ENCODE peak calls at places on chromosomes 4 and X, in ten cellular contexts. One of them, this sample, is unnamed.

GRCh38 chr4:138789796-138790195 is 225.8 kb upstream of the NOCT start:
- DNase-seq in HCT116: no peak
- DNase-seq in GM12878: peak; percentile 1
- DNase-seq in stomach: no peak
- DNase-seq in sigmoid colon: no peak
- DNase-seq in suprapubic skin: no peak
- DNase-seq in esophagus muscularis mucosa: no peak
- DNase-seq in K562: no peak
- DNase-seq in upper lobe of left lung: no peak
- DNase-seq in breast epithelium: no peak
- DNase-seq in this sample: no peak

GRCh38 chr4:183082053-183082452 is 17.0 kb upstream of the WWC2 start:
- DNase-seq in HCT116: no peak
- DNase-seq in GM12878: no peak
- DNase-seq in stomach: no peak
- DNase-seq in sigmoid colon: no peak
- DNase-seq in suprapubic skin: no peak
- DNase-seq in esophagus muscularis mucosa: no peak
- DNase-seq in K562: no peak
- DNase-seq in upper lobe of left lung: no peak
- DNase-seq in breast epithelium: no peak
- DNase-seq in this sample: peak; percentile 14

GRCh38 chrX:88424541-88424940 is 322.5 kb upstream of the CPXCR1 start:
- DNase-seq in HCT116: no peak
- DNase-seq in GM12878: no peak
- DNase-seq in stomach: no peak
- DNase-seq in sigmoid colon: no peak
- DNase-seq in suprapubic skin: no peak
- DNase-seq in esophagus muscularis mucosa: no peak
- DNase-seq in K562: no peak
- DNase-seq in upper lobe of left lung: no peak
- DNase-seq in breast epithelium: no peak
- DNase-seq in this sample: no peak

GRCh38 chr4:70932984-70933383 is 30.8 kb downstream of the MOB1B start:
- DNase-seq in HCT116: no peak
- DNase-seq in GM12878: no peak
- DNase-seq in stomach: no peak
- DNase-seq in sigmoid colon: no peak
- DNase-seq in suprapubic skin: no peak
- DNase-seq in esophagus muscularis mucosa: no peak
- DNase-seq in K562: no peak
- DNase-seq in upper lobe of left lung: no peak
- DNase-seq in breast epithelium: no peak
- DNase-seq in this sample: no peak

GRCh38 chrX:110706446-110706845 is 89.2 kb downstream of the CHRDL1 start:
- DNase-seq in HCT116: no peak
- DNase-seq in GM12878: no peak
- DNase-seq in stomach: no peak
- DNase-seq in sigmoid colon: no peak
- DNase-seq in suprapubic skin: no peak
- DNase-seq in esophagus muscularis mucosa: no peak
- DNase-seq in K562: no peak
- DNase-seq in upper lobe of left lung: no peak
- DNase-seq in breast epithelium: no peak
- DNase-seq in this sample: no peak

GRCh38 chrX:123237271-123237670 is 53.2 kb downstream of the GRIA3 start:
- DNase-seq in HCT116: no peak
- DNase-seq in GM12878: no peak
- DNase-seq in stomach: no peak
- DNase-seq in sigmoid colon: no peak
- DNase-seq in suprapubic skin: no peak
- DNase-seq in esophagus muscularis mucosa: no peak
- DNase-seq in K562: no peak
- DNase-seq in upper lobe of left lung: no peak
- DNase-seq in breast epithelium: no peak
- DNase-seq in this sample: no peak

GRCh38 chr4:33052241-33052640 is 2332.1 kb downstream of the PCDH7 start:
- DNase-seq in HCT116: no peak
- DNase-seq in GM12878: no peak
- DNase-seq in stomach: no peak
- DNase-seq in sigmoid colon: no peak
- DNase-seq in suprapubic skin: no peak
- DNase-seq in esophagus muscularis mucosa: no peak
- DNase-seq in K562: no peak
- DNase-seq in upper lobe of left lung: no peak
- DNase-seq in breast epithelium: no peak
- DNase-seq in this sample: no peak

GRCh38 chr4:122827899-122828601 is 1.4 kb downstream of the FGF2 start:
- DNase-seq in HCT116: no peak
- DNase-seq in GM12878: peak; percentile 80
- DNase-seq in stomach: no peak
- DNase-seq in sigmoid colon: peak; percentile 82
- DNase-seq in suprapubic skin: peak; percentile 68
- DNase-seq in esophagus muscularis mucosa: no peak
- DNase-seq in K562: peak; percentile 67
- DNase-seq in upper lobe of left lung: no peak
- DNase-seq in breast epithelium: peak; percentile 36
- DNase-seq in this sample: peak; percentile 37

GRCh38 chr4:130185123-130185522 is 1089.2 kb downstream of the C4orf33 start:
- DNase-seq in HCT116: no peak
- DNase-seq in GM12878: no peak
- DNase-seq in stomach: no peak
- DNase-seq in sigmoid colon: no peak
- DNase-seq in suprapubic skin: no peak
- DNase-seq in esophagus muscularis mucosa: no peak
- DNase-seq in K562: no peak
- DNase-seq in upper lobe of left lung: no peak
- DNase-seq in breast epithelium: no peak
- DNase-seq in this sample: no peak

GRCh38 chrX:129523076-129524055 is at the start of gene SMARCA1:
- DNase-seq in HCT116: peak; percentile 16
- DNase-seq in GM12878: no peak
- DNase-seq in stomach: peak; percentile 39
- DNase-seq in sigmoid colon: peak; percentile 86
- DNase-seq in suprapubic skin: peak; percentile 68
- DNase-seq in esophagus muscularis mucosa: no peak
- DNase-seq in K562: no peak
- DNase-seq in upper lobe of left lung: peak; percentile 36
- DNase-seq in breast epithelium: no peak
- DNase-seq in this sample: peak; percentile 17

GRCh38 chr4:40363945-40364344 is 28.8 kb downstream of the CHRNA9 start:
- DNase-seq in HCT116: no peak
- DNase-seq in GM12878: no peak
- DNase-seq in stomach: no peak
- DNase-seq in sigmoid colon: no peak
- DNase-seq in suprapubic skin: no peak
- DNase-seq in esophagus muscularis mucosa: no peak
- DNase-seq in K562: no peak
- DNase-seq in upper lobe of left lung: no peak
- DNase-seq in breast epithelium: no peak
- DNase-seq in this sample: no peak

GRCh38 chr4:88735554-88735953 is 37.9 kb upstream of the NAP1L5 start:
- DNase-seq in HCT116: no peak
- DNase-seq in GM12878: no peak
- DNase-seq in stomach: no peak
- DNase-seq in sigmoid colon: no peak
- DNase-seq in suprapubic skin: no peak
- DNase-seq in esophagus muscularis mucosa: no peak
- DNase-seq in K562: no peak
- DNase-seq in upper lobe of left lung: no peak
- DNase-seq in breast epithelium: no peak
- DNase-seq in this sample: no peak

GRCh38 chrX:120585702-120586101 is 18.2 kb upstream of the MCTS1 start:
- DNase-seq in HCT116: no peak
- DNase-seq in GM12878: no peak
- DNase-seq in stomach: no peak
- DNase-seq in sigmoid colon: no peak
- DNase-seq in suprapubic skin: no peak
- DNase-seq in esophagus muscularis mucosa: no peak
- DNase-seq in K562: no peak
- DNase-seq in upper lobe of left lung: no peak
- DNase-seq in breast epithelium: no peak
- DNase-seq in this sample: no peak

GRCh38 chr4:53620956-53621355 is 29.7 kb upstream of the LNX1 start:
- DNase-seq in HCT116: no peak
- DNase-seq in GM12878: no peak
- DNase-seq in stomach: no peak
- DNase-seq in sigmoid colon: no peak
- DNase-seq in suprapubic skin: no peak
- DNase-seq in esophagus muscularis mucosa: no peak
- DNase-seq in K562: no peak
- DNase-seq in upper lobe of left lung: no peak
- DNase-seq in breast epithelium: no peak
- DNase-seq in this sample: no peak

GRCh38 chr4:55609393-55609821 is 17.4 kb upstream of the PDCL2 start:
- DNase-seq in HCT116: no peak
- DNase-seq in GM12878: no peak
- DNase-seq in stomach: no peak
- DNase-seq in sigmoid colon: no peak
- DNase-seq in suprapubic skin: no peak
- DNase-seq in esophagus muscularis mucosa: no peak
- DNase-seq in K562: no peak
- DNase-seq in upper lobe of left lung: peak; percentile 34
- DNase-seq in breast epithelium: no peak
- DNase-seq in this sample: no peak

GRCh38 chrX:14873676-14874049 is 442 bp downstream of the MOSPD2 start:
- DNase-seq in HCT116: no peak
- DNase-seq in GM12878: no peak
- DNase-seq in stomach: no peak
- DNase-seq in sigmoid colon: no peak
- DNase-seq in suprapubic skin: no peak
- DNase-seq in esophagus muscularis mucosa: no peak
- DNase-seq in K562: no peak
- DNase-seq in upper lobe of left lung: no peak
- DNase-seq in breast epithelium: no peak
- DNase-seq in this sample: no peak

GRCh38 chr4:81652069-81652478 is 180.4 kb upstream of the RASGEF1B start:
- DNase-seq in HCT116: no peak
- DNase-seq in GM12878: no peak
- DNase-seq in stomach: no peak
- DNase-seq in sigmoid colon: no peak
- DNase-seq in suprapubic skin: no peak
- DNase-seq in esophagus muscularis mucosa: no peak
- DNase-seq in K562: no peak
- DNase-seq in upper lobe of left lung: no peak
- DNase-seq in breast epithelium: no peak
- DNase-seq in this sample: no peak

GRCh38 chr4:15853345-15853744 is 75.2 kb downstream of the CD38 start:
- DNase-seq in HCT116: no peak
- DNase-seq in GM12878: no peak
- DNase-seq in stomach: no peak
- DNase-seq in sigmoid colon: no peak
- DNase-seq in suprapubic skin: no peak
- DNase-seq in esophagus muscularis mucosa: no peak
- DNase-seq in K562: no peak
- DNase-seq in upper lobe of left lung: no peak
- DNase-seq in breast epithelium: no peak
- DNase-seq in this sample: no peak

GRCh38 chr4:8463811-8464210 is 23.2 kb downstream of the TRMT44 start:
- DNase-seq in HCT116: no peak
- DNase-seq in GM12878: no peak
- DNase-seq in stomach: no peak
- DNase-seq in sigmoid colon: no peak
- DNase-seq in suprapubic skin: no peak
- DNase-seq in esophagus muscularis mucosa: no peak
- DNase-seq in K562: no peak
- DNase-seq in upper lobe of left lung: no peak
- DNase-seq in breast epithelium: no peak
- DNase-seq in this sample: no peak

GRCh38 chr4:88033309-88033708 is 25.9 kb downstream of the PKD2 start:
- DNase-seq in HCT116: peak; percentile 34
- DNase-seq in GM12878: no peak
- DNase-seq in stomach: peak; percentile 31
- DNase-seq in sigmoid colon: no peak
- DNase-seq in suprapubic skin: no peak
- DNase-seq in esophagus muscularis mucosa: no peak
- DNase-seq in K562: peak; percentile 71
- DNase-seq in upper lobe of left lung: no peak
- DNase-seq in breast epithelium: no peak
- DNase-seq in this sample: peak; percentile 25

GRCh38 chr4:74543247-74543670 is 98.3 kb downstream of the AREG start:
- DNase-seq in HCT116: no peak
- DNase-seq in GM12878: peak; percentile 9
- DNase-seq in stomach: no peak
- DNase-seq in sigmoid colon: no peak
- DNase-seq in suprapubic skin: no peak
- DNase-seq in esophagus muscularis mucosa: no peak
- DNase-seq in K562: peak; percentile 47
- DNase-seq in upper lobe of left lung: no peak
- DNase-seq in breast epithelium: no peak
- DNase-seq in this sample: no peak

GRCh38 chr4:118265312-118266144 is 87.3 kb downstream of the PRSS12 start:
- DNase-seq in HCT116: no peak
- DNase-seq in GM12878: no peak
- DNase-seq in stomach: peak; percentile 51
- DNase-seq in sigmoid colon: no peak
- DNase-seq in suprapubic skin: no peak
- DNase-seq in esophagus muscularis mucosa: no peak
- DNase-seq in K562: no peak
- DNase-seq in upper lobe of left lung: no peak
- DNase-seq in breast epithelium: no peak
- DNase-seq in this sample: peak; percentile 42
- TF ChIP-seq POLR2A in HCT116: no peak
- TF ChIP-seq POLR2A in GM12878: no peak
- TF ChIP-seq POLR2A in stomach: no peak
- TF ChIP-seq POLR2A in sigmoid colon: no peak
- TF ChIP-seq POLR2A in suprapubic skin: no peak
- TF ChIP-seq POLR2A in esophagus muscularis mucosa: no peak
- TF ChIP-seq POLR2A in K562: no peak
- TF ChIP-seq POLR2A in upper lobe of left lung: no peak
- TF ChIP-seq POLR2A in breast epithelium: no peak
- TF ChIP-seq POLR2A in this sample: peak; percentile 32

GRCh38 chr4:84750260-84750955 is 167.5 kb downstream of the CDS1 start:
- DNase-seq in HCT116: peak; percentile 12
- DNase-seq in GM12878: no peak
- DNase-seq in stomach: no peak
- DNase-seq in sigmoid colon: no peak
- DNase-seq in suprapubic skin: no peak
- DNase-seq in esophagus muscularis mucosa: no peak
- DNase-seq in K562: peak; percentile 47
- DNase-seq in upper lobe of left lung: no peak
- DNase-seq in breast epithelium: no peak
- DNase-seq in this sample: no peak
- TF ChIP-seq POLR2AphosphoS5 in HCT116: no peak
- TF ChIP-seq POLR2AphosphoS5 in GM12878: no peak
- TF ChIP-seq POLR2AphosphoS5 in stomach: no peak
- TF ChIP-seq POLR2AphosphoS5 in sigmoid colon: no peak
- TF ChIP-seq POLR2AphosphoS5 in suprapubic skin: no peak
- TF ChIP-seq POLR2AphosphoS5 in esophagus muscularis mucosa: no peak
- TF ChIP-seq POLR2AphosphoS5 in K562: no peak
- TF ChIP-seq POLR2AphosphoS5 in upper lobe of left lung: no peak
- TF ChIP-seq POLR2AphosphoS5 in breast epithelium: no peak
- TF ChIP-seq POLR2AphosphoS5 in this sample: no peak

GRCh38 chrX:40175416-40176255 is 77.9 kb upstream of the BCOR start:
- DNase-seq in HCT116: no peak
- DNase-seq in GM12878: no peak
- DNase-seq in stomach: peak; percentile 65
- DNase-seq in sigmoid colon: peak; percentile 89
- DNase-seq in suprapubic skin: peak; percentile 87
- DNase-seq in esophagus muscularis mucosa: no peak
- DNase-seq in K562: peak; percentile 91
- DNase-seq in upper lobe of left lung: peak; percentile 75
- DNase-seq in breast epithelium: no peak
- DNase-seq in this sample: peak; percentile 80
- TF ChIP-seq POLR2A in HCT116: peak; percentile 5
- TF ChIP-seq POLR2A in GM12878: peak; percentile 85
- TF ChIP-seq POLR2A in stomach: no peak
- TF ChIP-seq POLR2A in sigmoid colon: no peak
- TF ChIP-seq POLR2A in suprapubic skin: peak; percentile 24
- TF ChIP-seq POLR2A in esophagus muscularis mucosa: no peak
- TF ChIP-seq POLR2A in K562: peak; percentile 75
- TF ChIP-seq POLR2A in upper lobe of left lung: peak; percentile 72
- TF ChIP-seq POLR2A in breast epithelium: no peak
- TF ChIP-seq POLR2A in this sample: peak; percentile 65

GRCh38 chr4:167234388-167234881 is at the start of gene SPOCK3:
- DNase-seq in HCT116: peak; percentile 18
- DNase-seq in GM12878: no peak
- DNase-seq in stomach: peak; percentile 44
- DNase-seq in sigmoid colon: no peak
- DNase-seq in suprapubic skin: no peak
- DNase-seq in esophagus muscularis mucosa: no peak
- DNase-seq in K562: no peak
- DNase-seq in upper lobe of left lung: peak; percentile 34
- DNase-seq in breast epithelium: peak; percentile 19
- DNase-seq in this sample: no peak
- TF ChIP-seq POLR2AphosphoS5 in HCT116: no peak
- TF ChIP-seq POLR2AphosphoS5 in GM12878: no peak
- TF ChIP-seq POLR2AphosphoS5 in stomach: no peak
- TF ChIP-seq POLR2AphosphoS5 in sigmoid colon: no peak
- TF ChIP-seq POLR2AphosphoS5 in suprapubic skin: no peak
- TF ChIP-seq POLR2AphosphoS5 in esophagus muscularis mucosa: no peak
- TF ChIP-seq POLR2AphosphoS5 in K562: no peak
- TF ChIP-seq POLR2AphosphoS5 in upper lobe of left lung: no peak
- TF ChIP-seq POLR2AphosphoS5 in breast epithelium: no peak
- TF ChIP-seq POLR2AphosphoS5 in this sample: no peak